ENCODE peak calls at places on chromosome 22, in four cellular contexts. R is HS-5; L is Peyer's patch; V is activated CD4-positive, alpha-beta T cell treated with anti-CD3 and anti-CD28 coated beads, Interleukin-2, amount 50 U/mL, for 24 hours. B is an unnamed sample.

GRCh38 chr22:49124588-49124987 is 703.1 kb downstream of the BRD1 start:
- DNase-seq in R (no peak), L (no peak), V (no peak), B (no peak)

GRCh38 chr22:28710889-28711285 is 30.7 kb downstream of the CHEK2 start:
- DNase-seq in R (no peak), V (no peak), L (no peak), B (no peak)

GRCh38 chr22:21968452-21969129 is 14.0 kb downstream of the TOP3B start:
- DNase-seq in L (no peak), V (no peak), R (no peak), B (no peak)

GRCh38 chr22:20218320-20218872 is 49.7 kb downstream of the RTN4R start:
- DNase-seq in R (no peak), V (no peak), L (no peak), B (no peak)

GRCh38 chr22:38203090-38203810 is 1.5 kb downstream of the MAFF start:
- DNase-seq in V (no peak), L (peak; percentile 73), R (no peak), B (no peak)

GRCh38 chr22:26409705-26410376 is 19.2 kb upstream of the ASPHD2 start:
- DNase-seq in L (no peak), V (no peak), R (no peak), B (no peak)

GRCh38 chr22:27501191-27501936 is 300.2 kb downstream of the MN1 start:
- DNase-seq in V (no peak), L (no peak), R (no peak), B (no peak)

GRCh38 chr22:23106906-23107367 is 34.9 kb downstream of the RSPH14 start:
- DNase-seq in L (no peak), V (no peak), R (no peak), B (no peak)

GRCh38 chr22:41445171-41446056 is 1.2 kb downstream of the TOB2 start:
- DNase-seq in L (peak; percentile 36), R (no peak), V (no peak), B (no peak)

GRCh38 chr22:39498368-39498767 is 3.7 kb upstream of the MIEF1 start:
- DNase-seq in V (no peak), R (no peak), L (no peak), B (no peak)

GRCh38 chr22:33921576-33922181 is 1.4 kb upstream of the LARGE1 start:
- DNase-seq in L (peak; percentile 46), V (no peak), R (no peak), B (no peak)

GRCh38 chr22:48796295-48797015 is 1031.2 kb downstream of the BRD1 start:
- DNase-seq in L (no peak), R (no peak), V (no peak), B (no peak)

GRCh38 chr22:45263790-45264269 is 20.9 kb upstream of the UPK3A start:
- DNase-seq in L (peak; percentile 54), V (no peak), R (peak; percentile 26), B (no peak)

B was measured in kidney epithelial cell.